ENCODE peak calls at places on chromosomes 2 and 18, in ten cellular contexts. One of them, this sample, is unnamed.

GRCh38 chr2:43057026-43057741 is 169.2 kb downstream of the ZFP36L2 start:
- DNase-seq in RPMI7951: no peak
- DNase-seq in AG08396: no peak
- DNase-seq in glutamatergic neuron: no peak
- DNase-seq in activated CD4-positive, alpha-beta memory T cell treated with anti-CD3 and anti-CD28 coated beads, Interleukin-2, amount 10 ng/mL, durations not matched to agents 7 days and 5 days: no peak
- DNase-seq in activated T-helper 1 cell treated with Interleukin-2 at 50 U/mL for 16 hours: no peak
- DNase-seq in KBM-7: no peak
- DNase-seq in ACHN: no peak
- DNase-seq in stimulated activated naive CD8-positive, alpha-beta T cell treated with anti-CD3 and anti-CD28 coated beads, Interleukin-15, Interleukin-2, amounts not matched to agents 100 U/mL and 50 U/mL, for 24 hours: no peak
- DNase-seq in NCI-H1105: no peak
- DNase-seq in this sample: no peak

GRCh38 chr2:240189686-240190085 is 49.2 kb upstream of the OTOS start:
- DNase-seq in glutamatergic neuron: no peak
- DNase-seq in activated T-helper 1 cell treated with Interleukin-2 at 50 U/mL for 16 hours: no peak
- DNase-seq in stimulated activated naive CD8-positive, alpha-beta T cell treated with anti-CD3 and anti-CD28 coated beads, Interleukin-15, Interleukin-2, amounts not matched to agents 100 U/mL and 50 U/mL, for 24 hours: no peak
- DNase-seq in AG08396: no peak
- DNase-seq in KBM-7: no peak
- DNase-seq in NCI-H1105: no peak
- DNase-seq in activated CD4-positive, alpha-beta memory T cell treated with anti-CD3 and anti-CD28 coated beads, Interleukin-2, amount 10 ng/mL, durations not matched to agents 7 days and 5 days: no peak
- DNase-seq in ACHN: no peak
- DNase-seq in RPMI7951: no peak
- DNase-seq in this sample: no peak

GRCh38 chr2:71783815-71784214 is 330.5 kb downstream of the DYSF start:
- DNase-seq in KBM-7: no peak
- DNase-seq in activated CD4-positive, alpha-beta memory T cell treated with anti-CD3 and anti-CD28 coated beads, Interleukin-2, amount 10 ng/mL, durations not matched to agents 7 days and 5 days: no peak
- DNase-seq in stimulated activated naive CD8-positive, alpha-beta T cell treated with anti-CD3 and anti-CD28 coated beads, Interleukin-15, Interleukin-2, amounts not matched to agents 100 U/mL and 50 U/mL, for 24 hours: no peak
- DNase-seq in glutamatergic neuron: no peak
- DNase-seq in activated T-helper 1 cell treated with Interleukin-2 at 50 U/mL for 16 hours: no peak
- DNase-seq in NCI-H1105: no peak
- DNase-seq in ACHN: no peak
- DNase-seq in AG08396: no peak
- DNase-seq in RPMI7951: no peak
- DNase-seq in this sample: no peak

GRCh38 chr2:176085861-176086771 is 2.4 kb upstream of the EVX2 start:
- DNase-seq in KBM-7: peak
- DNase-seq in glutamatergic neuron: peak
- DNase-seq in AG08396: no peak
- DNase-seq in RPMI7951: peak
- DNase-seq in activated T-helper 1 cell treated with Interleukin-2 at 50 U/mL for 16 hours: no peak
- DNase-seq in activated CD4-positive, alpha-beta memory T cell treated with anti-CD3 and anti-CD28 coated beads, Interleukin-2, amount 10 ng/mL, durations not matched to agents 7 days and 5 days: peak
- DNase-seq in NCI-H1105: no peak
- DNase-seq in stimulated activated naive CD8-positive, alpha-beta T cell treated with anti-CD3 and anti-CD28 coated beads, Interleukin-15, Interleukin-2, amounts not matched to agents 100 U/mL and 50 U/mL, for 24 hours: no peak
- DNase-seq in ACHN: peak
- DNase-seq in this sample: peak

GRCh38 chr2:24245986-24246779 is 71.3 kb downstream of the FAM228A start:
- DNase-seq in NCI-H1105: no peak
- DNase-seq in KBM-7: no peak
- DNase-seq in RPMI7951: no peak
- DNase-seq in ACHN: no peak
- DNase-seq in activated CD4-positive, alpha-beta memory T cell treated with anti-CD3 and anti-CD28 coated beads, Interleukin-2, amount 10 ng/mL, durations not matched to agents 7 days and 5 days: no peak
- DNase-seq in stimulated activated naive CD8-positive, alpha-beta T cell treated with anti-CD3 and anti-CD28 coated beads, Interleukin-15, Interleukin-2, amounts not matched to agents 100 U/mL and 50 U/mL, for 24 hours: no peak
- DNase-seq in AG08396: no peak
- DNase-seq in activated T-helper 1 cell treated with Interleukin-2 at 50 U/mL for 16 hours: no peak
- DNase-seq in glutamatergic neuron: no peak
- DNase-seq in this sample: no peak

GRCh38 chr18:58221060-58221725 is 177.2 kb downstream of the NEDD4L start:
- DNase-seq in stimulated activated naive CD8-positive, alpha-beta T cell treated with anti-CD3 and anti-CD28 coated beads, Interleukin-15, Interleukin-2, amounts not matched to agents 100 U/mL and 50 U/mL, for 24 hours: no peak
- DNase-seq in glutamatergic neuron: no peak
- DNase-seq in activated CD4-positive, alpha-beta memory T cell treated with anti-CD3 and anti-CD28 coated beads, Interleukin-2, amount 10 ng/mL, durations not matched to agents 7 days and 5 days: no peak
- DNase-seq in NCI-H1105: no peak
- DNase-seq in KBM-7: no peak
- DNase-seq in AG08396: no peak
- DNase-seq in RPMI7951: peak
- DNase-seq in activated T-helper 1 cell treated with Interleukin-2 at 50 U/mL for 16 hours: no peak
- DNase-seq in ACHN: peak
- DNase-seq in this sample: no peak

GRCh38 chr2:187523325-187523724 is 30.9 kb downstream of the TFPI start:
- DNase-seq in glutamatergic neuron: no peak
- DNase-seq in NCI-H1105: no peak
- DNase-seq in AG08396: no peak
- DNase-seq in activated CD4-positive, alpha-beta memory T cell treated with anti-CD3 and anti-CD28 coated beads, Interleukin-2, amount 10 ng/mL, durations not matched to agents 7 days and 5 days: no peak
- DNase-seq in RPMI7951: no peak
- DNase-seq in KBM-7: no peak
- DNase-seq in stimulated activated naive CD8-positive, alpha-beta T cell treated with anti-CD3 and anti-CD28 coated beads, Interleukin-15, Interleukin-2, amounts not matched to agents 100 U/mL and 50 U/mL, for 24 hours: no peak
- DNase-seq in activated T-helper 1 cell treated with Interleukin-2 at 50 U/mL for 16 hours: no peak
- DNase-seq in ACHN: no peak
- DNase-seq in this sample: no peak

GRCh38 chr2:10043256-10043905 is at the start of gene KLF11:
- DNase-seq in ACHN: peak
- DNase-seq in activated T-helper 1 cell treated with Interleukin-2 at 50 U/mL for 16 hours: peak
- DNase-seq in glutamatergic neuron: peak
- DNase-seq in KBM-7: peak
- DNase-seq in AG08396: peak
- DNase-seq in RPMI7951: peak
- DNase-seq in NCI-H1105: peak
- DNase-seq in stimulated activated naive CD8-positive, alpha-beta T cell treated with anti-CD3 and anti-CD28 coated beads, Interleukin-15, Interleukin-2, amounts not matched to agents 100 U/mL and 50 U/mL, for 24 hours: peak
- DNase-seq in activated CD4-positive, alpha-beta memory T cell treated with anti-CD3 and anti-CD28 coated beads, Interleukin-2, amount 10 ng/mL, durations not matched to agents 7 days and 5 days: peak
- DNase-seq in this sample: peak

GRCh38 chr2:98698896-98699295 is 32.0 kb downstream of the MGAT4A start:
- DNase-seq in activated CD4-positive, alpha-beta memory T cell treated with anti-CD3 and anti-CD28 coated beads, Interleukin-2, amount 10 ng/mL, durations not matched to agents 7 days and 5 days: no peak
- DNase-seq in NCI-H1105: no peak
- DNase-seq in RPMI7951: no peak
- DNase-seq in AG08396: no peak
- DNase-seq in activated T-helper 1 cell treated with Interleukin-2 at 50 U/mL for 16 hours: no peak
- DNase-seq in glutamatergic neuron: no peak
- DNase-seq in KBM-7: no peak
- DNase-seq in stimulated activated naive CD8-positive, alpha-beta T cell treated with anti-CD3 and anti-CD28 coated beads, Interleukin-15, Interleukin-2, amounts not matched to agents 100 U/mL and 50 U/mL, for 24 hours: no peak
- DNase-seq in ACHN: no peak
- DNase-seq in this sample: no peak

GRCh38 chr18:78239090-78239457 is 740.5 kb upstream of the SALL3 start:
- DNase-seq in ACHN: no peak
- DNase-seq in RPMI7951: no peak
- DNase-seq in activated T-helper 1 cell treated with Interleukin-2 at 50 U/mL for 16 hours: no peak
- DNase-seq in glutamatergic neuron: no peak
- DNase-seq in NCI-H1105: no peak
- DNase-seq in activated CD4-positive, alpha-beta memory T cell treated with anti-CD3 and anti-CD28 coated beads, Interleukin-2, amount 10 ng/mL, durations not matched to agents 7 days and 5 days: no peak
- DNase-seq in AG08396: no peak
- DNase-seq in stimulated activated naive CD8-positive, alpha-beta T cell treated with anti-CD3 and anti-CD28 coated beads, Interleukin-15, Interleukin-2, amounts not matched to agents 100 U/mL and 50 U/mL, for 24 hours: no peak
- DNase-seq in KBM-7: no peak
- DNase-seq in this sample: no peak

GRCh38 chr2:212428685-212429480 is 109.7 kb downstream of the ERBB4 start:
- DNase-seq in ACHN: no peak
- DNase-seq in stimulated activated naive CD8-positive, alpha-beta T cell treated with anti-CD3 and anti-CD28 coated beads, Interleukin-15, Interleukin-2, amounts not matched to agents 100 U/mL and 50 U/mL, for 24 hours: no peak
- DNase-seq in NCI-H1105: no peak
- DNase-seq in activated T-helper 1 cell treated with Interleukin-2 at 50 U/mL for 16 hours: no peak
- DNase-seq in AG08396: no peak
- DNase-seq in activated CD4-positive, alpha-beta memory T cell treated with anti-CD3 and anti-CD28 coated beads, Interleukin-2, amount 10 ng/mL, durations not matched to agents 7 days and 5 days: no peak
- DNase-seq in KBM-7: no peak
- DNase-seq in RPMI7951: no peak
- DNase-seq in glutamatergic neuron: no peak
- DNase-seq in this sample: no peak

GRCh38 chr2:173286153-173286809 is 68.4 kb upstream of the CDCA7 start:
- DNase-seq in NCI-H1105: no peak
- DNase-seq in stimulated activated naive CD8-positive, alpha-beta T cell treated with anti-CD3 and anti-CD28 coated beads, Interleukin-15, Interleukin-2, amounts not matched to agents 100 U/mL and 50 U/mL, for 24 hours: no peak
- DNase-seq in KBM-7: peak
- DNase-seq in ACHN: peak
- DNase-seq in RPMI7951: peak
- DNase-seq in activated T-helper 1 cell treated with Interleukin-2 at 50 U/mL for 16 hours: no peak
- DNase-seq in AG08396: no peak
- DNase-seq in glutamatergic neuron: no peak
- DNase-seq in activated CD4-positive, alpha-beta memory T cell treated with anti-CD3 and anti-CD28 coated beads, Interleukin-2, amount 10 ng/mL, durations not matched to agents 7 days and 5 days: no peak
- DNase-seq in this sample: no peak

GRCh38 chr2:36516136-36516870 is 81.7 kb downstream of the FEZ2 start:
- DNase-seq in activated CD4-positive, alpha-beta memory T cell treated with anti-CD3 and anti-CD28 coated beads, Interleukin-2, amount 10 ng/mL, durations not matched to agents 7 days and 5 days: no peak
- DNase-seq in KBM-7: no peak
- DNase-seq in activated T-helper 1 cell treated with Interleukin-2 at 50 U/mL for 16 hours: no peak
- DNase-seq in RPMI7951: no peak
- DNase-seq in stimulated activated naive CD8-positive, alpha-beta T cell treated with anti-CD3 and anti-CD28 coated beads, Interleukin-15, Interleukin-2, amounts not matched to agents 100 U/mL and 50 U/mL, for 24 hours: no peak
- DNase-seq in NCI-H1105: no peak
- DNase-seq in ACHN: no peak
- DNase-seq in glutamatergic neuron: no peak
- DNase-seq in AG08396: peak
- DNase-seq in this sample: no peak

GRCh38 chr2:38417745-38418689 is 40.9 kb upstream of the ATL2 start:
- DNase-seq in AG08396: no peak
- DNase-seq in ACHN: no peak
- DNase-seq in KBM-7: no peak
- DNase-seq in stimulated activated naive CD8-positive, alpha-beta T cell treated with anti-CD3 and anti-CD28 coated beads, Interleukin-15, Interleukin-2, amounts not matched to agents 100 U/mL and 50 U/mL, for 24 hours: no peak
- DNase-seq in RPMI7951: no peak
- DNase-seq in glutamatergic neuron: no peak
- DNase-seq in NCI-H1105: no peak
- DNase-seq in activated T-helper 1 cell treated with Interleukin-2 at 50 U/mL for 16 hours: no peak
- DNase-seq in activated CD4-positive, alpha-beta memory T cell treated with anti-CD3 and anti-CD28 coated beads, Interleukin-2, amount 10 ng/mL, durations not matched to agents 7 days and 5 days: no peak
- DNase-seq in this sample: no peak

GRCh38 chr2:188326669-188327301 is 35.1 kb downstream of the GULP1 start:
- DNase-seq in NCI-H1105: no peak
- DNase-seq in stimulated activated naive CD8-positive, alpha-beta T cell treated with anti-CD3 and anti-CD28 coated beads, Interleukin-15, Interleukin-2, amounts not matched to agents 100 U/mL and 50 U/mL, for 24 hours: no peak
- DNase-seq in AG08396: no peak
- DNase-seq in glutamatergic neuron: peak
- DNase-seq in activated T-helper 1 cell treated with Interleukin-2 at 50 U/mL for 16 hours: no peak
- DNase-seq in ACHN: no peak
- DNase-seq in RPMI7951: peak
- DNase-seq in KBM-7: no peak
- DNase-seq in activated CD4-positive, alpha-beta memory T cell treated with anti-CD3 and anti-CD28 coated beads, Interleukin-2, amount 10 ng/mL, durations not matched to agents 7 days and 5 days: no peak
- DNase-seq in this sample: peak

GRCh38 chr2:3280683-3281520 is 96.7 kb downstream of the EIPR1 start:
- DNase-seq in glutamatergic neuron: no peak
- DNase-seq in ACHN: peak
- DNase-seq in stimulated activated naive CD8-positive, alpha-beta T cell treated with anti-CD3 and anti-CD28 coated beads, Interleukin-15, Interleukin-2, amounts not matched to agents 100 U/mL and 50 U/mL, for 24 hours: no peak
- DNase-seq in NCI-H1105: no peak
- DNase-seq in activated T-helper 1 cell treated with Interleukin-2 at 50 U/mL for 16 hours: no peak
- DNase-seq in activated CD4-positive, alpha-beta memory T cell treated with anti-CD3 and anti-CD28 coated beads, Interleukin-2, amount 10 ng/mL, durations not matched to agents 7 days and 5 days: no peak
- DNase-seq in RPMI7951: no peak
- DNase-seq in AG08396: no peak
- DNase-seq in KBM-7: no peak
- DNase-seq in this sample: no peak

GRCh38 chr2:215028231-215028630 is 110.2 kb downstream of the ABCA12 start:
- DNase-seq in activated T-helper 1 cell treated with Interleukin-2 at 50 U/mL for 16 hours: no peak
- DNase-seq in RPMI7951: no peak
- DNase-seq in AG08396: peak
- DNase-seq in NCI-H1105: no peak
- DNase-seq in ACHN: peak
- DNase-seq in stimulated activated naive CD8-positive, alpha-beta T cell treated with anti-CD3 and anti-CD28 coated beads, Interleukin-15, Interleukin-2, amounts not matched to agents 100 U/mL and 50 U/mL, for 24 hours: no peak
- DNase-seq in activated CD4-positive, alpha-beta memory T cell treated with anti-CD3 and anti-CD28 coated beads, Interleukin-2, amount 10 ng/mL, durations not matched to agents 7 days and 5 days: no peak
- DNase-seq in glutamatergic neuron: no peak
- DNase-seq in KBM-7: no peak
- DNase-seq in this sample: no peak

GRCh38 chr2:152473151-152473857 is 138.3 kb downstream of the FMNL2 start:
- DNase-seq in activated T-helper 1 cell treated with Interleukin-2 at 50 U/mL for 16 hours: no peak
- DNase-seq in RPMI7951: no peak
- DNase-seq in NCI-H1105: no peak
- DNase-seq in KBM-7: no peak
- DNase-seq in activated CD4-positive, alpha-beta memory T cell treated with anti-CD3 and anti-CD28 coated beads, Interleukin-2, amount 10 ng/mL, durations not matched to agents 7 days and 5 days: no peak
- DNase-seq in ACHN: no peak
- DNase-seq in AG08396: no peak
- DNase-seq in glutamatergic neuron: no peak
- DNase-seq in stimulated activated naive CD8-positive, alpha-beta T cell treated with anti-CD3 and anti-CD28 coated beads, Interleukin-15, Interleukin-2, amounts not matched to agents 100 U/mL and 50 U/mL, for 24 hours: no peak
- DNase-seq in this sample: no peak

GRCh38 chr2:98881153-98881650 is 54.8 kb downstream of the CRACDL start:
- DNase-seq in activated T-helper 1 cell treated with Interleukin-2 at 50 U/mL for 16 hours: no peak
- DNase-seq in glutamatergic neuron: no peak
- DNase-seq in RPMI7951: no peak
- DNase-seq in NCI-H1105: no peak
- DNase-seq in KBM-7: no peak
- DNase-seq in ACHN: no peak
- DNase-seq in stimulated activated naive CD8-positive, alpha-beta T cell treated with anti-CD3 and anti-CD28 coated beads, Interleukin-15, Interleukin-2, amounts not matched to agents 100 U/mL and 50 U/mL, for 24 hours: no peak
- DNase-seq in activated CD4-positive, alpha-beta memory T cell treated with anti-CD3 and anti-CD28 coated beads, Interleukin-2, amount 10 ng/mL, durations not matched to agents 7 days and 5 days: no peak
- DNase-seq in AG08396: no peak
- DNase-seq in this sample: no peak

GRCh38 chr2:231110551-231110950 is 14.3 kb downstream of the HTR2B start:
- DNase-seq in activated CD4-positive, alpha-beta memory T cell treated with anti-CD3 and anti-CD28 coated beads, Interleukin-2, amount 10 ng/mL, durations not matched to agents 7 days and 5 days: no peak
- DNase-seq in AG08396: no peak
- DNase-seq in RPMI7951: peak
- DNase-seq in NCI-H1105: no peak
- DNase-seq in stimulated activated naive CD8-positive, alpha-beta T cell treated with anti-CD3 and anti-CD28 coated beads, Interleukin-15, Interleukin-2, amounts not matched to agents 100 U/mL and 50 U/mL, for 24 hours: no peak
- DNase-seq in KBM-7: peak
- DNase-seq in activated T-helper 1 cell treated with Interleukin-2 at 50 U/mL for 16 hours: no peak
- DNase-seq in glutamatergic neuron: no peak
- DNase-seq in ACHN: peak
- DNase-seq in this sample: peak

GRCh38 chr2:85523062-85523905 is 15.7 kb upstream of the MAT2A start:
- DNase-seq in NCI-H1105: no peak
- DNase-seq in activated CD4-positive, alpha-beta memory T cell treated with anti-CD3 and anti-CD28 coated beads, Interleukin-2, amount 10 ng/mL, durations not matched to agents 7 days and 5 days: no peak
- DNase-seq in activated T-helper 1 cell treated with Interleukin-2 at 50 U/mL for 16 hours: no peak
- DNase-seq in stimulated activated naive CD8-positive, alpha-beta T cell treated with anti-CD3 and anti-CD28 coated beads, Interleukin-15, Interleukin-2, amounts not matched to agents 100 U/mL and 50 U/mL, for 24 hours: no peak
- DNase-seq in KBM-7: no peak
- DNase-seq in glutamatergic neuron: no peak
- DNase-seq in RPMI7951: no peak
- DNase-seq in ACHN: no peak
- DNase-seq in AG08396: no peak
- DNase-seq in this sample: peak

GRCh38 chr2:198055726-198056125 is 251.3 kb downstream of the PLCL1 start:
- DNase-seq in NCI-H1105: no peak
- DNase-seq in activated T-helper 1 cell treated with Interleukin-2 at 50 U/mL for 16 hours: no peak
- DNase-seq in stimulated activated naive CD8-positive, alpha-beta T cell treated with anti-CD3 and anti-CD28 coated beads, Interleukin-15, Interleukin-2, amounts not matched to agents 100 U/mL and 50 U/mL, for 24 hours: no peak
- DNase-seq in KBM-7: no peak
- DNase-seq in RPMI7951: no peak
- DNase-seq in AG08396: no peak
- DNase-seq in glutamatergic neuron: no peak
- DNase-seq in activated CD4-positive, alpha-beta memory T cell treated with anti-CD3 and anti-CD28 coated beads, Interleukin-2, amount 10 ng/mL, durations not matched to agents 7 days and 5 days: no peak
- DNase-seq in ACHN: no peak
- DNase-seq in this sample: no peak

GRCh38 chr2:30306522-30306921 is 75.2 kb downstream of the LBH start:
- DNase-seq in stimulated activated naive CD8-positive, alpha-beta T cell treated with anti-CD3 and anti-CD28 coated beads, Interleukin-15, Interleukin-2, amounts not matched to agents 100 U/mL and 50 U/mL, for 24 hours: no peak
- DNase-seq in RPMI7951: no peak
- DNase-seq in NCI-H1105: no peak
- DNase-seq in KBM-7: no peak
- DNase-seq in ACHN: no peak
- DNase-seq in activated CD4-positive, alpha-beta memory T cell treated with anti-CD3 and anti-CD28 coated beads, Interleukin-2, amount 10 ng/mL, durations not matched to agents 7 days and 5 days: no peak
- DNase-seq in AG08396: no peak
- DNase-seq in glutamatergic neuron: no peak
- DNase-seq in activated T-helper 1 cell treated with Interleukin-2 at 50 U/mL for 16 hours: no peak
- DNase-seq in this sample: no peak

GRCh38 chr2:98560256-98560771 is 48.0 kb downstream of the COA5 start:
- DNase-seq in AG08396: peak
- DNase-seq in ACHN: peak
- DNase-seq in NCI-H1105: no peak
- DNase-seq in activated CD4-positive, alpha-beta memory T cell treated with anti-CD3 and anti-CD28 coated beads, Interleukin-2, amount 10 ng/mL, durations not matched to agents 7 days and 5 days: no peak
- DNase-seq in activated T-helper 1 cell treated with Interleukin-2 at 50 U/mL for 16 hours: no peak
- DNase-seq in RPMI7951: peak
- DNase-seq in glutamatergic neuron: no peak
- DNase-seq in KBM-7: no peak
- DNase-seq in stimulated activated naive CD8-positive, alpha-beta T cell treated with anti-CD3 and anti-CD28 coated beads, Interleukin-15, Interleukin-2, amounts not matched to agents 100 U/mL and 50 U/mL, for 24 hours: no peak
- DNase-seq in this sample: no peak

This sample was measured in left kidney.